ENCODE peak calls at places on chromosomes 13 and 19, in nine cellular contexts. Z, F, A, I, S, U, O, V and H are unnamed samples.

GRCh38 chr13:94233831-94234230 is 245.7 kb downstream of the DCT start:
- DNase-seq in Z (no peak), F (no peak), A (no peak), I (no peak), S (no peak), U (no peak), O (no peak), V (no peak), H (no peak)

GRCh38 chr13:41802033-41802683 is 158.8 kb downstream of the VWA8 start:
- DNase-seq in Z (no peak), F (no peak), A (no peak), I (no peak), S (no peak), U (no peak), O (no peak), V (no peak), H (no peak)

GRCh38 chr13:95656386-95657015 is 12.0 kb upstream of the DZIP1 start:
- DNase-seq in Z (no peak), F (no peak), A (peak), I (no peak), S (no peak), U (no peak), O (no peak), V (no peak), H (no peak)

GRCh38 chr13:26980099-26981031 is 191.2 kb downstream of the USP12 start:
- DNase-seq in Z (no peak), F (no peak), A (no peak), I (no peak), S (no peak), U (no peak), O (no peak), V (no peak), H (no peak)

GRCh38 chr19:40147693-40148347 is 43.4 kb upstream of the MAP3K10 start:
- DNase-seq in Z (no peak), F (no peak), A (no peak), I (no peak), S (no peak), U (no peak), O (no peak), V (peak), H (no peak)

GRCh38 chr13:38348890-38349289 is 761 bp upstream of the UFM1 start:
- DNase-seq in Z (no peak), F (peak), A (peak), I (peak), S (peak), U (no peak), O (no peak), V (peak), H (peak)

GRCh38 chr13:32723987-32724386 is 137.7 kb downstream of the PDS5B start:
- DNase-seq in Z (no peak), F (no peak), A (no peak), I (no peak), S (no peak), U (no peak), O (no peak), V (no peak), H (no peak)

GRCh38 chr19:40686882-40687524 is 3.4 kb downstream of the NUMBL start:
- DNase-seq in Z (no peak), F (no peak), A (no peak), I (no peak), S (no peak), U (no peak), O (no peak), V (no peak), H (no peak)

GRCh38 chr19:6802336-6803035 is 30.0 kb downstream of the VAV1 start:
- DNase-seq in Z (peak), F (peak), A (no peak), I (peak), S (no peak), U (peak), O (no peak), V (no peak), H (peak)

GRCh38 chr19:7397687-7398086 is 49.0 kb downstream of the ARHGEF18 start:
- DNase-seq in Z (no peak), F (no peak), A (no peak), I (no peak), S (no peak), U (no peak), O (no peak), V (no peak), H (no peak)

GRCh38 chr13:110044521-110045200 is 258.3 kb upstream of the IRS2 start:
- DNase-seq in Z (no peak), F (no peak), A (no peak), I (no peak), S (no peak), U (no peak), O (no peak), V (no peak), H (no peak)

GRCh38 chr19:35136977-35137702 is 1.5 kb upstream of the FXYD1 start:
- DNase-seq in Z (no peak), F (no peak), A (no peak), I (no peak), S (no peak), U (no peak), O (no peak), V (no peak), H (no peak)

GRCh38 chr19:34475026-34475974 is 6.3 kb upstream of the WTIP start:
- DNase-seq in Z (no peak), F (no peak), A (no peak), I (no peak), S (no peak), U (no peak), O (no peak), V (peak), H (no peak)

GRCh38 chr13:52809310-52809769 is 39.1 kb downstream of the PCDH8 start:
- DNase-seq in Z (no peak), F (no peak), A (peak), I (peak), S (peak), U (no peak), O (peak), V (peak), H (no peak)

GRCh38 chr19:43644181-43644580 is 4.5 kb upstream of the CADM4 start:
- DNase-seq in Z (no peak), F (no peak), A (no peak), I (no peak), S (no peak), U (no peak), O (no peak), V (no peak), H (no peak)

GRCh38 chr19:17762505-17763229 is 11.4 kb downstream of the FCHO1 start:
- DNase-seq in Z (no peak), F (no peak), A (peak), I (no peak), S (peak), U (no peak), O (no peak), V (peak), H (peak)

GRCh38 chr13:72151241-72151640 is 284.2 kb upstream of the DACH1 start:
- DNase-seq in Z (no peak), F (no peak), A (no peak), I (no peak), S (no peak), U (no peak), O (no peak), V (peak), H (no peak)

GRCh38 chr13:32448224-32448623 is 20.3 kb upstream of the N4BP2L1 start:
- DNase-seq in Z (no peak), F (no peak), A (no peak), I (no peak), S (no peak), U (no peak), O (no peak), V (no peak), H (no peak)

GRCh38 chr19:13128583-13128982 is 10.5 kb downstream of the NACC1 start:
- DNase-seq in Z (no peak), F (no peak), A (no peak), I (no peak), S (no peak), U (no peak), O (no peak), V (no peak), H (no peak)

GRCh38 chr19:49657493-49658138 is 8.0 kb downstream of the IRF3 start:
- DNase-seq in Z (no peak), F (no peak), A (no peak), I (no peak), S (no peak), U (no peak), O (no peak), V (no peak), H (no peak)

GRCh38 chr13:45702088-45702487 is at the start of gene CBY2:
- DNase-seq in Z (no peak), F (no peak), A (no peak), I (no peak), S (no peak), U (no peak), O (no peak), V (no peak), H (no peak)